ENCODE peak calls at places on chromosomes 2 and 18, in seven cellular contexts. C is GM12864, Y is A549, U is IMR-90, S is nephron progenitor cell, Q is kidney epithelial cell, B is MCF 10A. M is an unnamed sample.

GRCh38 chr2:219495531-219496122 is 3.1 kb upstream of the GMPPA start:
- DNase-seq in C (peak), Y (peak), U (peak), S (peak), Q (no peak), B (peak), M (peak)

GRCh38 chr18:75161629-75162028 is 47.3 kb downstream of the PTGR3 start:
- DNase-seq in C (no peak), Y (peak), U (no peak), S (no peak), Q (no peak), B (peak), M (peak)

GRCh38 chr18:24138884-24139616 is at the start of gene CABYR:
- DNase-seq in C (no peak), Y (peak), U (peak), S (peak), Q (peak), B (peak), M (peak)

GRCh38 chr18:78647018-78647417 is 332.6 kb upstream of the SALL3 start:
- DNase-seq in C (no peak), Y (no peak), U (no peak), S (no peak), Q (no peak), B (no peak), M (no peak)

GRCh38 chr2:230054079-230054478 is 14.6 kb downstream of the SLC16A14 start:
- DNase-seq in C (no peak), Y (peak), U (peak), S (no peak), Q (peak), B (peak), M (peak)

GRCh38 chr2:223416826-223417610 is 185.1 kb downstream of the SCG2 start:
- DNase-seq in C (no peak), Y (no peak), U (no peak), S (no peak), Q (no peak), B (peak), M (peak)

GRCh38 chr2:222797308-222797707 is 63.5 kb upstream of the ACSL3 start:
- DNase-seq in C (no peak), Y (peak), U (peak), S (no peak), Q (no peak), B (peak), M (peak)

GRCh38 chr2:85164145-85164559 is 31.0 kb downstream of the TCF7L1 start:
- DNase-seq in C (no peak), Y (no peak), U (no peak), S (no peak), Q (no peak), B (no peak), M (no peak)

GRCh38 chr2:44912660-44913059 is 28.8 kb upstream of the SIX3 start:
- DNase-seq in C (no peak), Y (peak), U (peak), S (no peak), Q (no peak), B (peak), M (peak)

GRCh38 chr2:109675666-109676345 is 61.6 kb downstream of the SOWAHC start:
- DNase-seq in C (no peak), Y (no peak), U (no peak), S (no peak), Q (no peak), B (no peak), M (no peak)

GRCh38 chr2:237414056-237414661 is at the start of gene COL6A3:
- DNase-seq in C (no peak), Y (no peak), U (peak), S (no peak), Q (no peak), B (no peak), M (peak)

GRCh38 chr2:147910990-147911473 is 66.2 kb downstream of the ACVR2A start:
- DNase-seq in C (peak), Y (peak), U (peak), S (peak), Q (peak), B (peak), M (peak)

GRCh38 chr18:49565656-49566055 is 3.8 kb downstream of the LIPG start:
- DNase-seq in C (no peak), Y (no peak), U (peak), S (no peak), Q (no peak), B (no peak), M (peak)

GRCh38 chr2:39059366-39059952 is 61.4 kb downstream of the SOS1 start:
- DNase-seq in C (peak), Y (peak), U (peak), S (no peak), Q (no peak), B (peak), M (peak)

GRCh38 chr2:70403267-70404053 is 101.6 kb upstream of the FAM136A start:
- DNase-seq in C (no peak), Y (no peak), U (no peak), S (no peak), Q (no peak), B (peak), M (no peak)

GRCh38 chr18:13372405-13372995 is 153.9 kb downstream of the LDLRAD4 start:
- DNase-seq in C (no peak), Y (no peak), U (no peak), S (no peak), Q (no peak), B (no peak), M (no peak)

GRCh38 chr2:28338754-28339325 is 53.8 kb upstream of the FOSL2 start:
- DNase-seq in C (no peak), Y (no peak), U (no peak), S (no peak), Q (no peak), B (peak), M (no peak)

GRCh38 chr2:185608799-185609198 is 129.8 kb upstream of the FSIP2 start:
- DNase-seq in C (no peak), Y (peak), U (no peak), S (no peak), Q (no peak), B (peak), M (no peak)

GRCh38 chr2:108587621-108588020 is 53.4 kb downstream of the LIMS1 start:
- DNase-seq in C (no peak), Y (peak), U (peak), S (no peak), Q (no peak), B (peak), M (peak)

GRCh38 chr2:105179469-105180372 is 61.8 kb upstream of the GPR45 start:
- DNase-seq in C (no peak), Y (peak), U (peak), S (no peak), Q (peak), B (peak), M (peak)

GRCh38 chr18:12608292-12608691 is 49.6 kb downstream of the SPIRE1 start:
- DNase-seq in C (no peak), Y (no peak), U (peak), S (no peak), Q (no peak), B (peak), M (peak)

GRCh38 chr18:12960846-12961397 is 13.1 kb downstream of the SEH1L start:
- DNase-seq in C (no peak), Y (no peak), U (no peak), S (no peak), Q (no peak), B (no peak), M (no peak)

GRCh38 chr2:111251711-111252110 is 131.0 kb downstream of the BCL2L11 start:
- DNase-seq in C (no peak), Y (no peak), U (no peak), S (no peak), Q (no peak), B (no peak), M (no peak)

GRCh38 chr2:26542194-26542455 is 64.2 kb upstream of the OTOF start:
- DNase-seq in C (no peak), Y (no peak), U (no peak), S (no peak), Q (no peak), B (no peak), M (no peak)

GRCh38 chr2:127573771-127574170 is 38.3 kb downstream of the MYO7B start:
- DNase-seq in C (no peak), Y (no peak), U (no peak), S (no peak), Q (no peak), B (no peak), M (no peak)

GRCh38 chr18:73564073-73564472 is 583.6 kb downstream of the FBXO15 start:
- DNase-seq in C (no peak), Y (peak), U (peak), S (no peak), Q (peak), B (peak), M (peak)

GRCh38 chr2:58006952-58007284 is 39.7 kb upstream of the VRK2 start:
- DNase-seq in C (no peak), Y (no peak), U (no peak), S (no peak), Q (no peak), B (no peak), M (no peak)

GRCh38 chr2:131105950-131106801 is 1.0 kb downstream of the PLEKHB2 start:
- DNase-seq in C (no peak), Y (peak), U (peak), S (peak), Q (no peak), B (peak), M (peak)

GRCh38 chr2:27303093-27304025 is 4.9 kb downstream of the UCN start:
- DNase-seq in C (no peak), Y (peak), U (peak), S (peak), Q (no peak), B (peak), M (peak)

GRCh38 chr2:14678754-14679153 is 46.2 kb downstream of the LRATD1 start:
- DNase-seq in C (no peak), Y (no peak), U (no peak), S (no peak), Q (no peak), B (peak), M (peak)

GRCh38 chr2:35548171-35548570 is 807.4 kb upstream of the CRIM1 start:
- DNase-seq in C (no peak), Y (no peak), U (peak), S (no peak), Q (no peak), B (peak), M (no peak)

GRCh38 chr2:192741889-192742288 is 547.2 kb upstream of the TMEFF2 start:
- DNase-seq in C (no peak), Y (peak), U (no peak), S (no peak), Q (no peak), B (peak), M (peak)

GRCh38 chr2:68157002-68157401 is 686 bp upstream of the PNO1 start:
- DNase-seq in C (no peak), Y (no peak), U (peak), S (peak), Q (no peak), B (no peak), M (no peak)
- TF ChIP-seq CTCF in C (no peak), Y (no peak), U (no peak), S (no peak), Q (no peak), B (no peak), M (no peak)

GRCh38 chr2:232384466-232384865 is 5.9 kb downstream of the ALPP start:
- DNase-seq in C (no peak), Y (no peak), U (no peak), S (no peak), Q (no peak), B (no peak), M (no peak)

GRCh38 chr2:232387451-232388171 is 9.1 kb downstream of the ALPP start:
- DNase-seq in C (no peak), Y (no peak), U (no peak), S (no peak), Q (no peak), B (no peak), M (no peak)

GRCh38 chr2:232386740-232387450 is 8.3 kb downstream of the ALPP start:
- DNase-seq in C (no peak), Y (peak), U (no peak), S (peak), Q (no peak), B (no peak), M (peak)

GRCh38 chr2:232386490-232386739 is 7.9 kb downstream of the ALPP start:
- DNase-seq in C (no peak), Y (no peak), U (no peak), S (no peak), Q (no peak), B (no peak), M (no peak)

DNA sequence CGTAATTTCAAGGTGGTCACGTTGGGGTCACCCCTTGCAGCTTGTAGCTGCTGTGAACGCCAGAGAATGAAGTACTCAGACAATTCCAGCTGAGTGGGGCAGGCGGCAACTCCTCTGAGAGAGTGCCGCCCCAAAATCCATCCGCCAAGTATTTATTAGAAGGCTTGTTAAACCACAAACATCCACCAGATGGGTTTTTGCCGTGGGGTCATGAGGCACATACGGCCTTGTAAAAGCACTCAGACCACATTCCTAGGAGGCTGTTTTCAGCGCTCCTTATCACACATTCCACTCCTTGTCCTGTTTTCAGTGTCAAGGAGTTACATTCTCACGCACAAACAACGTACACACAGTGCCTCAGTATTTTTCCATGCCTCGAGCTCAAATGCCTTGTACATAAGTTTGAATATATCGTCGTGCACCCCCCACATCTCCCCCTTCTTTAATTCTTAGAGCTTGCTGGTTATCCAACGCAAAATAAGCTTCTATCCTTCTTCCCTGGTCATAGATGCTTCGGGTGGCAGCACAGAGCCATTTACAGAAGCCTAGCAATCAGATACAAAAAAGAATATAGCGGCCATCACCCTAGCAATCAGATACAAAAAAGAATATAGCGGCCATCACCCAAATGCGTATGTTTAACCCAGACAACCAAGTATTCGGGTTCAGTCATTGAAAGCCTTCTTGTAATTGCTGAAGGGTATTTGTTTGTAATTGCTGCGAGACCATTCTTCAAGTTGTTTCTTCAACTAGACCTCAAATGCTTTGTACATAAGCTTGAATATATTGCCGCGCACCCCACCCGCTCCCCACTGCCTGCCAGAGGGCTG is 7.3 kb downstream of the ALPP start:
- DNase-seq in C (no peak), Y (peak), U (peak), S (no peak), Q (no peak), B (no peak), M (peak)
- TF ChIP-seq CTCF in C (no peak), Y (no peak), U (no peak), S (no peak), Q (no peak), B (no peak), M (no peak)

GRCh38 chr2:203097735-203098134 is 83.1 kb downstream of the NBEAL1 start:
- DNase-seq in C (no peak), Y (peak), U (peak), S (no peak), Q (no peak), B (peak), M (peak)
- TF ChIP-seq CTCF in C (no peak), Y (peak), U (peak), S (peak), Q (peak), B (peak), M (peak)

GRCh38 chr18:33210575-33211189 is 229.8 kb downstream of the CCDC178 start:
- DNase-seq in C (no peak), Y (peak), U (peak), S (peak), Q (no peak), B (peak), M (peak)
- TF ChIP-seq CTCF in C (peak), Y (peak), U (peak), S (peak), Q (peak), B (peak), M (peak)

DNA sequence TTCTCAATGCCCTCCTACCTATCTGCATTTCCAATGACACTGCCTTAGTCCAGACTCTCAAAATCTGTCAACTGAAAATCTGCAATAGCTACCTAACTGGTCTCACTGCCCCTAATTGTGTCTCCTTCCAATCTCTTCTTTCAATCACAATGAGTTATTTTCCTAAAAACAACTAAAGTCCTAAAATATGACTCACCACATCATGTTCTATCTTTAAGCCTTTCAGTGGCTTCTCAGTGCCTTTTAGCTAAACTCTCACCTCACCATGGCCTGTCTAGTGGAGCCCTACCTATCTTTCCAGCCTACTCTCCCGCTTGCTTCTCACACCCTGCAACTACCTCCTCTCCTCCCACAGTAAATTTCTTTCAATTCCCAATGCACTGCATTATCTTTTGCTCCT is 220.9 kb upstream of the PKDCC start:
- DNase-seq in C (no peak), Y (no peak), U (no peak), S (no peak), Q (no peak), B (no peak), M (no peak)
- TF ChIP-seq CTCF in C (no peak), Y (no peak), U (no peak), S (no peak), Q (no peak), B (no peak), M (no peak)

GRCh38 chr2:31886700-31887099 is 124.1 kb downstream of the MEMO1 start:
- DNase-seq in C (peak), Y (peak), U (no peak), S (no peak), Q (no peak), B (peak), M (no peak)
- TF ChIP-seq CTCF in C (peak), Y (peak), U (no peak), S (no peak), Q (peak), B (peak), M (peak)

DNA sequence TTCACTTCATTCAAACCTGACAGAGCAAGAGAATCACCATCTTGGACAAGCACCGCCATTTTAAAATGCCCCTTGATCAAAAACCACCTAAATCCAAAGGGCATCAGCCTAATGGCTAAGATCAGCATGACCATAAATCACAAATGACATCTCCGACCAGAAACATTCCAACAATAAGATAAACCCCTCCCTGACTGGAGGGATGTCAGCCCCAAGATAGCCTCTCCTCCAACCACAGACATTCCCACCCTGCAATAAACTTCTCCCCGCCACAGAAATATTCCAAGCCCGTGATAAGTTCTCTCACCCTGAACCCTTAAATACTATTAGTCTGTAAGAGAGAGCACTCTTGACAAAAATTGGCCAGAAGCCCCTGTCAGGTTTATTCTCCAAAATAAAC is 21.6 kb upstream of the LYPD1 start:
- DNase-seq in C (no peak), Y (no peak), U (no peak), S (no peak), Q (no peak), B (no peak), M (no peak)
- TF ChIP-seq CTCF in C (no peak), Y (no peak), U (no peak), S (no peak), Q (no peak), B (no peak), M (no peak)

M was measured in cardiac fibroblast.